ENCODE peak calls at places on chromosome 5, in ten cellular contexts. A is gastrocnemius medialis; S is CD8-positive, alpha-beta memory T cell; Q is tibial nerve; G is PC-3; Z is AG04450; H is neuronal stem cell; U is right atrium auricular region; O is dorsolateral prefrontal cortex; F is esophagus muscularis mucosa. V is an unnamed sample. For H3K27me3, the result is how much of the 10 kb centered on the place peaks cover.

GRCh38 chr5:116145416-116145815 is 60.6 kb downstream of the COMMD10 start:
- DNase-seq in A (no peak), S (no peak), Q (no peak), G (no peak), Z (no peak), H (no peak), U (no peak), O (no peak), F (no peak), V (no peak)

GRCh38 chr5:74334034-74334433 is 306.5 kb downstream of the ENC1 start:
- DNase-seq in A (no peak), S (no peak), Q (no peak), G (no peak), Z (no peak), H (no peak), U (no peak), O (no peak), F (no peak), V (no peak)

GRCh38 chr5:104088876-104089778 is 526.5 kb upstream of the NUDT12 start:
- DNase-seq in A (no peak), S (no peak), Q (no peak), G (peak), Z (no peak), H (no peak), U (no peak), O (no peak), F (peak), V (no peak)

GRCh38 chr5:43041669-43042175 is 1.6 kb upstream of the ANXA2R start:
- DNase-seq in A (peak), S (no peak), Q (no peak), G (peak), Z (peak), H (no peak), U (peak), O (no peak), F (no peak), V (no peak)

GRCh38 chr5:129384736-129385135 is 75.4 kb upstream of the ADAMTS19 start:
- DNase-seq in A (no peak), S (no peak), Q (no peak), G (no peak), Z (no peak), H (no peak), U (no peak), O (no peak), F (no peak), V (no peak)

GRCh38 chr5:107820339-107820880 is 149.7 kb upstream of the EFNA5 start:
- DNase-seq in A (no peak), S (no peak), Q (no peak), G (no peak), Z (no peak), H (no peak), U (no peak), O (no peak), F (no peak), V (no peak)

GRCh38 chr5:79020861-79021561 is 35.9 kb upstream of the ARSB start:
- DNase-seq in A (peak), S (peak), Q (no peak), G (peak), Z (peak), H (peak), U (no peak), O (peak), F (no peak), V (peak)

GRCh38 chr5:42001673-42002072 is 76.6 kb downstream of the FBXO4 start:
- DNase-seq in A (no peak), S (no peak), Q (no peak), G (no peak), Z (no peak), H (no peak), U (no peak), O (no peak), F (no peak), V (no peak)

GRCh38 chr5:40988761-40989510 is 79.6 kb downstream of the C7 start:
- DNase-seq in A (no peak), S (no peak), Q (no peak), G (peak), Z (no peak), H (no peak), U (no peak), O (no peak), F (peak), V (no peak)

GRCh38 chr5:179275941-179276837 is 69.1 kb downstream of the ADAMTS2 start:
- DNase-seq in A (peak), S (peak), Q (peak), G (no peak), Z (peak), H (no peak), U (peak), O (no peak), F (no peak), V (peak)

GRCh38 chr5:84480873-84481637 is 96.4 kb upstream of the EDIL3 start:
- DNase-seq in A (no peak), S (no peak), Q (no peak), G (peak), Z (no peak), H (no peak), U (no peak), O (no peak), F (no peak), V (no peak)

GRCh38 chr5:102536323-102536928 is 37.6 kb upstream of the SLCO6A1 start:
- DNase-seq in A (no peak), S (no peak), Q (no peak), G (peak), Z (no peak), H (no peak), U (no peak), O (no peak), F (no peak), V (no peak)

GRCh38 chr5:2178071-2178477 is 295.3 kb upstream of the IRX4 start:
- DNase-seq in A (no peak), S (no peak), Q (no peak), G (no peak), Z (no peak), H (no peak), U (no peak), O (no peak), F (no peak), V (no peak)

GRCh38 chr5:68685861-68686260 is 408.0 kb upstream of the SLC30A5 start:
- DNase-seq in A (no peak), S (no peak), Q (no peak), G (no peak), Z (no peak), H (no peak), U (no peak), O (no peak), F (no peak), V (no peak)

GRCh38 chr5:89230178-89230577 is 347.2 kb upstream of the MEF2C start:
- DNase-seq in A (no peak), S (no peak), Q (no peak), G (no peak), Z (no peak), H (no peak), U (no peak), O (no peak), F (no peak), V (peak)

GRCh38 chr5:81721049-81721448 is 29.8 kb downstream of the SSBP2 start:
- DNase-seq in A (no peak), S (no peak), Q (no peak), G (no peak), Z (no peak), H (no peak), U (no peak), O (no peak), F (no peak), V (no peak)

GRCh38 chr5:82595083-82595482 is 316.9 kb upstream of the RPS23 start:
- DNase-seq in A (no peak), S (no peak), Q (no peak), G (no peak), Z (no peak), H (no peak), U (no peak), O (no peak), F (no peak), V (no peak)

GRCh38 chr5:132283423-132284043 is 10.7 kb upstream of the SLC22A4 start:
- DNase-seq in A (no peak), S (no peak), Q (no peak), G (peak), Z (no peak), H (no peak), U (peak), O (no peak), F (peak), V (no peak)

GRCh38 chr5:176870110-176870591 is 29.0 kb downstream of the HK3 start:
- DNase-seq in A (no peak), S (no peak), Q (no peak), G (peak), Z (peak), H (peak), U (no peak), O (no peak), F (no peak), V (no peak)

GRCh38 chr5:107466233-107466769 is 204.4 kb downstream of the EFNA5 start:
- DNase-seq in A (no peak), S (no peak), Q (no peak), G (peak), Z (peak), H (peak), U (no peak), O (peak), F (no peak), V (no peak)

GRCh38 chr5:11719888-11720481 is 184.3 kb downstream of the CTNND2 start:
- DNase-seq in A (no peak), S (no peak), Q (no peak), G (peak), Z (no peak), H (peak), U (no peak), O (peak), F (no peak), V (no peak)

GRCh38 chr5:156716981-156717380 is 133.1 kb upstream of the PPP1R2B start:
- DNase-seq in A (no peak), S (no peak), Q (no peak), G (no peak), Z (no peak), H (no peak), U (no peak), O (no peak), F (no peak), V (no peak)

GRCh38 chr5:6568383-6568782 is 64.5 kb downstream of the NSUN2 start:
- DNase-seq in A (no peak), S (no peak), Q (no peak), G (no peak), Z (no peak), H (no peak), U (peak), O (no peak), F (peak), V (no peak)

GRCh38 chr5:17189381-17190036 is 27.9 kb upstream of the BASP1 start:
- DNase-seq in A (peak), S (peak), Q (peak), G (peak), Z (peak), H (peak), U (peak), O (peak), F (peak), V (peak)

GRCh38 chr5:127968998-127969397 is 114.6 kb upstream of the SLC12A2 start:
- DNase-seq in A (no peak), S (no peak), Q (no peak), G (no peak), Z (no peak), H (no peak), U (no peak), O (no peak), F (no peak), V (no peak)

GRCh38 chr5:20610650-20611049 is 622.6 kb upstream of the CDH18 start:
- DNase-seq in A (no peak), S (no peak), Q (no peak), G (no peak), Z (no peak), H (no peak), U (no peak), O (no peak), F (no peak), V (no peak)

GRCh38 chr5:13477118-13477737 is 467.3 kb downstream of the DNAH5 start:
- DNase-seq in A (no peak), S (no peak), Q (no peak), G (peak), Z (peak), H (no peak), U (no peak), O (no peak), F (no peak), V (no peak)

GRCh38 chr5:60196382-60197113 is 303.0 kb upstream of the PDE4D start:
- DNase-seq in A (no peak), S (no peak), Q (no peak), G (peak), Z (peak), H (no peak), U (no peak), O (peak), F (no peak), V (peak)

GRCh38 chr5:58458851-58459275 is 1.0 kb downstream of the PLK2 start:
- DNase-seq in A (no peak), S (no peak), Q (no peak), G (peak), Z (no peak), H (no peak), U (no peak), O (no peak), F (no peak), V (no peak)

GRCh38 chr5:78647838-78648358 is 674 bp downstream of the LHFPL2 start:
- DNase-seq in A (peak), S (no peak), Q (peak), G (peak), Z (no peak), H (no peak), U (no peak), O (peak), F (no peak), V (peak)

GRCh38 chr5:126509339-126509738 is 85.7 kb downstream of the ALDH7A1 start:
- DNase-seq in A (no peak), S (no peak), Q (no peak), G (no peak), Z (no peak), H (no peak), U (no peak), O (no peak), F (no peak), V (no peak)
- H3K4me3 ChIP-seq in A (no peak), S (no peak), Q (no peak), G (no peak), Z (no peak), H (no peak), U (no peak), O (no peak), F (no peak), V (no peak)

GRCh38 chr5:135034963-135035677 is 1.1 kb upstream of the PITX1 start:
- DNase-seq in A (no peak), S (no peak), Q (no peak), G (peak), Z (no peak), H (no peak), U (no peak), O (no peak), F (no peak), V (peak)
- H3K27me3 ChIP-seq in A (half or more), S (under half), Q (under half), G (under half), Z (under half), H (half or more), U (half or more), O (half or more), F (half or more), V (under half)

DNA sequence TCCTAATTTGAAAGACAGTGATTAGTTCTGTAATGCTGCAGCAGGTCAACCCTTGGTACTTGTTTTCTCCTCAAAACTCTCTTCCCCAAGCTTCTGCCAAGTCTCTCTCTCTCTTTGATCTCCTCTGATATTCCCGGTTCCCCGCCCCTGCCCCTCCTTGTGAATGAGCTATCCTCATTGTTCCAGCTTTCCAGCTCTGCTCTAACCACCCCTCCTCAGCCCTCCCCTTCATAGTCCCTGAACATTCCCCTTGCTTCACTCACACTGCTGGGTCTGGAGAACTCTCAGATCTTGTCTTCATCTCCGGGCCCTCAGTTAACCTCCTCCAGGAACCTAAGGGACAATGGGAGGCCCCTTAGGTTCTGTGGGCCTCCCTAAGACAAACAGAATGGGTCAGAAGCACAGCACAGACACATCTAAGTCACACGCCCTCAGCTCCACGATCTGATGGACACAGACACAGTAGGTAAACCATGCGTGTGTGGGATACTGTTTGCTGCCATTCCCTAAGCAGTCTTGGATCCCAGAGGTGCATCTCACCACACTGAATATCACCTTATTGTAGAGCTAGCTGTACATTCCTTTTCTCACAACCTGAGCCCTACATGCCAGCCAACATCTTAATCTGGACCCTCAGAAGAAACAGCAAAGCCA is 17.4 kb upstream of the LARP1 start:
- DNase-seq in A (no peak), S (no peak), Q (no peak), G (no peak), Z (no peak), H (no peak), U (no peak), O (no peak), F (no peak), V (no peak)
- H3K27ac ChIP-seq in A (no peak), S (no peak), Q (no peak), G (no peak), Z (no peak), H (no peak), U (no peak), O (no peak), F (no peak), V (no peak)

GRCh38 chr5:172840077-172840777 is 6.2 kb downstream of the ERGIC1 start:
- DNase-seq in A (no peak), S (no peak), Q (no peak), G (no peak), Z (no peak), H (no peak), U (no peak), O (peak), F (no peak), V (no peak)
- H3K4me3 ChIP-seq in A (no peak), S (no peak), Q (no peak), G (no peak), Z (no peak), H (no peak), U (no peak), O (no peak), F (peak), V (no peak)

DNA sequence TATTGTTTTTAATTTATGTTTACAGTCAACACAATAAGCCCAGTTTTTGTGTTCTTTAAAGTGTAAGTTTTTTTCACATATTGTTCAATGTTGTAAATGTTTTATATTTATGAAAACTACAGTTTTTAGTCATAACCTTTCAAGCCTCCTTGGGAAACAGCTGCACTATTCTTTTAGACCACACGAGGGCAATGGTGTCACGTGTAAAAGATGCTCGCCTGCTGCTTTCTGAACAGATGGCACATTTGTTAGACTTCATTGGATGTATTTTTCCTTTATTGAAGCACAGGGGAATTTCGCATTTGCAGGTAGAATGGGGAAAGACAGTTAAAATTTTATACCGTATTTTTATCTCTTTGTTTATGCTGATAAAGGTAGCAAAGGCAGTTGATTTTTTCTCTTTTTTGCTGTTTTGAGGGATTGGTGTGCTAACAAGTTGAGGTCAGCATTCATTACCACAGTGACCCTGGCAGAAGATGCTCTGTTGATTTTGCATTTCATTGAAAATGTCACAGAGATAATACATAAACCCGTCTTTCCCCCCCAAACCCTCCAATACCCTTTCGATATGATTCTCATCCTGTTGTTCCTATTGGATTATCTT is 59.0 kb downstream of the MAT2B start:
- DNase-seq in A (peak), S (peak), Q (peak), G (peak), Z (peak), H (peak), U (peak), O (peak), F (no peak), V (no peak)
- H3K27me3 ChIP-seq in A (under half), S (under half), Q (under half), G (half or more), Z (under half), H (under half), U (under half), O (under half), F (under half), V (under half)